ENCODE peak calls at places on chromosomes 12 and 14, in five cellular contexts. One of them, this sample, is unnamed.

GRCh38 chr12:11756022-11756421 is 106.5 kb downstream of the ETV6 start:
- DNase-seq in epithelial cell of esophagus: no peak
- DNase-seq in C1 segment of cervical spinal cord: no peak
- DNase-seq in GM12892: no peak
- DNase-seq in GM20000: no peak
- DNase-seq in this sample: no peak

GRCh38 chr12:56677680-56678079 is 10.4 kb downstream of the PTGES3 start:
- DNase-seq in epithelial cell of esophagus: no peak
- DNase-seq in C1 segment of cervical spinal cord: no peak
- DNase-seq in GM12892: no peak
- DNase-seq in GM20000: peak; percentile 19
- DNase-seq in this sample: no peak

GRCh38 chr12:52082026-52082667 is 2.6 kb downstream of the SMIM41 start:
- DNase-seq in epithelial cell of esophagus: no peak
- DNase-seq in C1 segment of cervical spinal cord: no peak
- DNase-seq in GM12892: no peak
- DNase-seq in GM20000: no peak
- DNase-seq in this sample: no peak

GRCh38 chr12:49777800-49778748 is 36.7 kb downstream of the TMBIM6 start:
- DNase-seq in epithelial cell of esophagus: peak; percentile 64
- DNase-seq in C1 segment of cervical spinal cord: no peak
- DNase-seq in GM12892: no peak
- DNase-seq in GM20000: peak; percentile 76
- DNase-seq in this sample: peak; percentile 23

GRCh38 chr14:95533822-95534221 is 1.0 kb upstream of the GLRX5 start:
- DNase-seq in epithelial cell of esophagus: no peak
- DNase-seq in C1 segment of cervical spinal cord: no peak
- DNase-seq in GM12892: no peak
- DNase-seq in GM20000: no peak
- DNase-seq in this sample: no peak

GRCh38 chr12:75658286-75658685 is 146.9 kb upstream of the KRR1 start:
- DNase-seq in epithelial cell of esophagus: peak; percentile 45
- DNase-seq in C1 segment of cervical spinal cord: no peak
- DNase-seq in GM12892: no peak
- DNase-seq in GM20000: no peak
- DNase-seq in this sample: no peak

GRCh38 chr14:55117816-55118441 is 11.1 kb upstream of the LGALS3 start:
- DNase-seq in epithelial cell of esophagus: peak; percentile 92
- DNase-seq in C1 segment of cervical spinal cord: no peak
- DNase-seq in GM12892: no peak
- DNase-seq in GM20000: no peak
- DNase-seq in this sample: peak; percentile 80

GRCh38 chr14:92581966-92582566 is 68.5 kb downstream of the RIN3 start:
- DNase-seq in epithelial cell of esophagus: no peak
- DNase-seq in C1 segment of cervical spinal cord: no peak
- DNase-seq in GM12892: no peak
- DNase-seq in GM20000: no peak
- DNase-seq in this sample: no peak

GRCh38 chr14:74571901-74572828 is 39.9 kb downstream of the LTBP2 start:
- DNase-seq in epithelial cell of esophagus: peak; percentile 98
- DNase-seq in C1 segment of cervical spinal cord: no peak
- DNase-seq in GM12892: no peak
- DNase-seq in GM20000: no peak
- DNase-seq in this sample: peak; percentile 81

GRCh38 chr12:19166387-19166786 is 36.9 kb downstream of the PLEKHA5 start:
- DNase-seq in epithelial cell of esophagus: no peak
- DNase-seq in C1 segment of cervical spinal cord: no peak
- DNase-seq in GM12892: no peak
- DNase-seq in GM20000: no peak
- DNase-seq in this sample: no peak

GRCh38 chr14:85358136-85358785 is 171.7 kb upstream of the FLRT2 start:
- DNase-seq in epithelial cell of esophagus: no peak
- DNase-seq in C1 segment of cervical spinal cord: no peak
- DNase-seq in GM12892: no peak
- DNase-seq in GM20000: no peak
- DNase-seq in this sample: no peak

GRCh38 chr12:6363330-6364036 is 11.9 kb downstream of the SCNN1A start:
- DNase-seq in epithelial cell of esophagus: peak; percentile 81
- DNase-seq in C1 segment of cervical spinal cord: peak; percentile 23
- DNase-seq in GM12892: peak; percentile 76
- DNase-seq in GM20000: peak; percentile 89
- DNase-seq in this sample: no peak

This sample was measured in NCI-H1417.